ENCODE peak calls at places on chromosome 6, in eight cellular contexts. One of them, this sample, is unnamed.

GRCh38 chr6:89352329-89353117 is at the start of gene UBE2J1:
- DNase-seq in T1000: peak
- DNase-seq in prostate gland: peak
- DNase-seq in stimulated activated CD4-positive, alpha-beta T cell treated with anti-CD3 and anti-CD28 coated beads, TNF-alpha, amount 100 ng/mL, for 1 hour: no peak
- DNase-seq in endothelial cell: peak
- DNase-seq in HEK293T: peak
- DNase-seq in lower leg skin: peak
- DNase-seq in A549: peak
- DNase-seq in this sample: peak

GRCh38 chr6:42551202-42551601 is 12.6 kb upstream of the UBR2 start:
- DNase-seq in T1000: no peak
- DNase-seq in prostate gland: no peak
- DNase-seq in stimulated activated CD4-positive, alpha-beta T cell treated with anti-CD3 and anti-CD28 coated beads, TNF-alpha, amount 100 ng/mL, for 1 hour: no peak
- DNase-seq in endothelial cell: no peak
- DNase-seq in HEK293T: no peak
- DNase-seq in lower leg skin: no peak
- DNase-seq in A549: no peak
- DNase-seq in this sample: no peak

GRCh38 chr6:32290886-32291450 is 67.1 kb upstream of the NOTCH4 start:
- DNase-seq in T1000: no peak
- DNase-seq in prostate gland: no peak
- DNase-seq in stimulated activated CD4-positive, alpha-beta T cell treated with anti-CD3 and anti-CD28 coated beads, TNF-alpha, amount 100 ng/mL, for 1 hour: no peak
- DNase-seq in endothelial cell: no peak
- DNase-seq in HEK293T: no peak
- DNase-seq in lower leg skin: no peak
- DNase-seq in A549: no peak
- DNase-seq in this sample: no peak

GRCh38 chr6:155213611-155214372 is 50.0 kb upstream of the CLDN20 start:
- DNase-seq in T1000: no peak
- DNase-seq in prostate gland: no peak
- DNase-seq in stimulated activated CD4-positive, alpha-beta T cell treated with anti-CD3 and anti-CD28 coated beads, TNF-alpha, amount 100 ng/mL, for 1 hour: no peak
- DNase-seq in endothelial cell: no peak
- DNase-seq in HEK293T: no peak
- DNase-seq in lower leg skin: no peak
- DNase-seq in A549: no peak
- DNase-seq in this sample: no peak

GRCh38 chr6:27281105-27281539 is 31.0 kb downstream of the POM121L2 start:
- DNase-seq in T1000: no peak
- DNase-seq in prostate gland: no peak
- DNase-seq in stimulated activated CD4-positive, alpha-beta T cell treated with anti-CD3 and anti-CD28 coated beads, TNF-alpha, amount 100 ng/mL, for 1 hour: no peak
- DNase-seq in endothelial cell: no peak
- DNase-seq in HEK293T: no peak
- DNase-seq in lower leg skin: no peak
- DNase-seq in A549: peak
- DNase-seq in this sample: no peak

GRCh38 chr6:90739339-90739738 is 152.5 kb upstream of the MAP3K7 start:
- DNase-seq in T1000: no peak
- DNase-seq in prostate gland: no peak
- DNase-seq in stimulated activated CD4-positive, alpha-beta T cell treated with anti-CD3 and anti-CD28 coated beads, TNF-alpha, amount 100 ng/mL, for 1 hour: no peak
- DNase-seq in endothelial cell: no peak
- DNase-seq in HEK293T: no peak
- DNase-seq in lower leg skin: no peak
- DNase-seq in A549: no peak
- DNase-seq in this sample: no peak

GRCh38 chr6:33161354-33162320 is 30.6 kb downstream of the COL11A2 start:
- DNase-seq in T1000: peak
- DNase-seq in prostate gland: peak
- DNase-seq in stimulated activated CD4-positive, alpha-beta T cell treated with anti-CD3 and anti-CD28 coated beads, TNF-alpha, amount 100 ng/mL, for 1 hour: peak
- DNase-seq in endothelial cell: peak
- DNase-seq in HEK293T: peak
- DNase-seq in lower leg skin: peak
- DNase-seq in A549: peak
- DNase-seq in this sample: peak

GRCh38 chr6:56091159-56091869 is 156.1 kb downstream of the COL21A1 start:
- DNase-seq in T1000: no peak
- DNase-seq in prostate gland: no peak
- DNase-seq in stimulated activated CD4-positive, alpha-beta T cell treated with anti-CD3 and anti-CD28 coated beads, TNF-alpha, amount 100 ng/mL, for 1 hour: no peak
- DNase-seq in endothelial cell: no peak
- DNase-seq in HEK293T: no peak
- DNase-seq in lower leg skin: no peak
- DNase-seq in A549: peak
- DNase-seq in this sample: no peak

GRCh38 chr6:55282145-55282544 is 45.1 kb upstream of the GFRAL start:
- DNase-seq in T1000: no peak
- DNase-seq in prostate gland: no peak
- DNase-seq in stimulated activated CD4-positive, alpha-beta T cell treated with anti-CD3 and anti-CD28 coated beads, TNF-alpha, amount 100 ng/mL, for 1 hour: no peak
- DNase-seq in endothelial cell: no peak
- DNase-seq in HEK293T: no peak
- DNase-seq in lower leg skin: no peak
- DNase-seq in A549: no peak
- DNase-seq in this sample: no peak

GRCh38 chr6:158708239-158708638 is 58.4 kb downstream of the SYTL3 start:
- DNase-seq in T1000: no peak
- DNase-seq in prostate gland: no peak
- DNase-seq in stimulated activated CD4-positive, alpha-beta T cell treated with anti-CD3 and anti-CD28 coated beads, TNF-alpha, amount 100 ng/mL, for 1 hour: no peak
- DNase-seq in endothelial cell: no peak
- DNase-seq in HEK293T: no peak
- DNase-seq in lower leg skin: peak
- DNase-seq in A549: no peak
- DNase-seq in this sample: no peak